ENCODE peak calls at places on chromosomes 3 and 15, in five cellular contexts. One of them, this sample, is unnamed.

GRCh38 chr3:175002732-175003143 is 143.6 kb downstream of the NAALADL2 start:
- DNase-seq in HepG2: no peak
- DNase-seq in GM12878: no peak
- DNase-seq in H1: no peak
- DNase-seq in K562: no peak
- DNase-seq in this sample: no peak

GRCh38 chr3:136937886-136938285 is 19.9 kb upstream of the IL20RB start:
- DNase-seq in HepG2: no peak
- DNase-seq in GM12878: no peak
- DNase-seq in H1: no peak
- DNase-seq in K562: no peak
- DNase-seq in this sample: no peak

GRCh38 chr15:40103124-40103858 is 5.4 kb downstream of the BMF start:
- DNase-seq in HepG2: no peak
- DNase-seq in GM12878: no peak
- DNase-seq in H1: peak; percentile 91
- DNase-seq in K562: no peak
- DNase-seq in this sample: peak; percentile 87

GRCh38 chr3:172606021-172606420 is 82.8 kb upstream of the TNFSF10 start:
- DNase-seq in HepG2: no peak
- DNase-seq in GM12878: no peak
- DNase-seq in H1: no peak
- DNase-seq in K562: no peak
- DNase-seq in this sample: no peak

GRCh38 chr3:46838301-46838700 is 24.9 kb downstream of the MYL3 start:
- DNase-seq in HepG2: no peak
- DNase-seq in GM12878: no peak
- DNase-seq in H1: no peak
- DNase-seq in K562: no peak
- DNase-seq in this sample: no peak

GRCh38 chr15:58628206-58629057 is 121.1 kb downstream of the ADAM10 start:
- DNase-seq in HepG2: no peak
- DNase-seq in GM12878: peak; percentile 9
- DNase-seq in H1: no peak
- DNase-seq in K562: no peak
- DNase-seq in this sample: no peak

GRCh38 chr3:194967126-194968117 is 281.7 kb downstream of the FAM43A start:
- DNase-seq in HepG2: no peak
- DNase-seq in GM12878: no peak
- DNase-seq in H1: peak; percentile 28
- DNase-seq in K562: no peak
- DNase-seq in this sample: no peak

GRCh38 chr3:44624696-44625528 is at the start of gene ZNF197:
- DNase-seq in HepG2: peak; percentile 57
- DNase-seq in GM12878: peak; percentile 48
- DNase-seq in H1: peak; percentile 84
- DNase-seq in K562: peak; percentile 92
- DNase-seq in this sample: peak; percentile 90

GRCh38 chr3:45890405-45890804 is 4.1 kb downstream of the CCR9 start:
- DNase-seq in HepG2: no peak
- DNase-seq in GM12878: no peak
- DNase-seq in H1: no peak
- DNase-seq in K562: no peak
- DNase-seq in this sample: no peak

GRCh38 chr3:159764211-159765024 is 224.2 kb upstream of the IL12A start:
- DNase-seq in HepG2: no peak
- DNase-seq in GM12878: no peak
- DNase-seq in H1: peak; percentile 85
- DNase-seq in K562: no peak
- DNase-seq in this sample: peak; percentile 62

GRCh38 chr15:72175186-72176044 is 22.2 kb downstream of the GRAMD2A start:
- DNase-seq in HepG2: no peak
- DNase-seq in GM12878: no peak
- DNase-seq in H1: no peak
- DNase-seq in K562: no peak
- DNase-seq in this sample: no peak

GRCh38 chr3:194925614-194926013 is 239.9 kb downstream of the FAM43A start:
- DNase-seq in HepG2: no peak
- DNase-seq in GM12878: no peak
- DNase-seq in H1: peak; percentile 40
- DNase-seq in K562: no peak
- DNase-seq in this sample: no peak

GRCh38 chr3:46998121-46998851 is 18.8 kb downstream of the NBEAL2 start:
- DNase-seq in HepG2: peak; percentile 47
- DNase-seq in GM12878: no peak
- DNase-seq in H1: peak; percentile 96
- DNase-seq in K562: peak; percentile 86
- DNase-seq in this sample: peak; percentile 93

GRCh38 chr15:67945951-67946700 is 106.3 kb upstream of the RNU6-1 start:
- DNase-seq in HepG2: peak; percentile 98
- DNase-seq in GM12878: no peak
- DNase-seq in H1: peak; percentile 51
- DNase-seq in K562: no peak
- DNase-seq in this sample: peak; percentile 60

GRCh38 chr15:56798639-56799038 is 65.3 kb upstream of the ZNF280D start:
- DNase-seq in HepG2: no peak
- DNase-seq in GM12878: peak; percentile 61
- DNase-seq in H1: no peak
- DNase-seq in K562: no peak
- DNase-seq in this sample: no peak

GRCh38 chr3:98952404-98952803 is 50.9 kb upstream of the DCBLD2 start:
- DNase-seq in HepG2: no peak
- DNase-seq in GM12878: no peak
- DNase-seq in H1: no peak
- DNase-seq in K562: no peak
- DNase-seq in this sample: no peak

GRCh38 chr3:98954242-98954641 is 52.7 kb upstream of the DCBLD2 start:
- DNase-seq in HepG2: no peak
- DNase-seq in GM12878: no peak
- DNase-seq in H1: no peak
- DNase-seq in K562: no peak
- DNase-seq in this sample: no peak

GRCh38 chr3:98954806-98955205 is 53.3 kb upstream of the DCBLD2 start:
- DNase-seq in HepG2: no peak
- DNase-seq in GM12878: no peak
- DNase-seq in H1: no peak
- DNase-seq in K562: no peak
- DNase-seq in this sample: no peak

GRCh38 chr3:98961161-98962155 is 60.0 kb upstream of the DCBLD2 start:
- DNase-seq in HepG2: no peak
- DNase-seq in GM12878: no peak
- DNase-seq in H1: no peak
- DNase-seq in K562: no peak
- DNase-seq in this sample: no peak

DNA sequence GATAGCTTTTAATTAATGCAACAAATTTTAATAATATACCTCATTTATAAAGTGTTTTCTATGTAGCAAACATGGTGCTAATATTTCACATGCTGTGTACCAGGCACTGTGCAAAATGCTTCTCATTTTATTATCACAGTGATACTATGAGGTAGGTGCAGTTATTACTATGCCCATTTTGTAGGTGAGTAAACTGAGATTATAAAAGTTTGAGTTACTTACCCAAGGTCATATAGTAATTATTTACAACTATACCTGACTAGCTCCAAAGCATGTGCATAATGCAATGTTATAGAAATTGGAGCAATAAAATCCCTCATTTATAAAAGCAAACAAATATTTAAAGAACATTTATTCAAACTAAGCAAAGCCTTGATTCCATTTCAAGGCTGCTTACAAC is 54.5 kb upstream of the DCBLD2 start:
- DNase-seq in HepG2: no peak
- DNase-seq in GM12878: no peak
- DNase-seq in H1: no peak
- DNase-seq in K562: no peak
- DNase-seq in this sample: no peak
- TF ChIP-seq SP1 in HepG2: no peak
- TF ChIP-seq SP1 in GM12878: no peak
- TF ChIP-seq SP1 in H1: no peak
- TF ChIP-seq SP1 in K562: no peak
- TF ChIP-seq SP1 in this sample: no peak

GRCh38 chr3:152496716-152497115 is 228.0 kb downstream of the MBNL1 start:
- DNase-seq in HepG2: no peak
- DNase-seq in GM12878: no peak
- DNase-seq in H1: no peak
- DNase-seq in K562: no peak
- DNase-seq in this sample: no peak
- TF ChIP-seq CREB1 in HepG2: no peak
- TF ChIP-seq CREB1 in GM12878: no peak
- TF ChIP-seq CREB1 in H1: no peak
- TF ChIP-seq CREB1 in K562: no peak
- TF ChIP-seq CREB1 in this sample: no peak

GRCh38 chr3:127718244-127718915 is 45.6 kb downstream of the ABTB1 start:
- DNase-seq in HepG2: no peak
- DNase-seq in GM12878: no peak
- DNase-seq in H1: no peak
- DNase-seq in K562: no peak
- DNase-seq in this sample: no peak
- TF ChIP-seq SP1 in HepG2: no peak
- TF ChIP-seq SP1 in GM12878: no peak
- TF ChIP-seq SP1 in H1: no peak
- TF ChIP-seq SP1 in K562: no peak
- TF ChIP-seq SP1 in this sample: no peak

GRCh38 chr15:73464602-73465001 is 21.6 kb downstream of the REC114 start:
- DNase-seq in HepG2: no peak
- DNase-seq in GM12878: no peak
- DNase-seq in H1: no peak
- DNase-seq in K562: peak; percentile 22
- DNase-seq in this sample: peak; percentile 20
- TF ChIP-seq CREB1 in HepG2: no peak
- TF ChIP-seq CREB1 in GM12878: no peak
- TF ChIP-seq CREB1 in H1: no peak
- TF ChIP-seq CREB1 in K562: no peak
- TF ChIP-seq CREB1 in this sample: no peak

GRCh38 chr3:98600412-98601095 is 7.1 kb upstream of the CPOX start:
- DNase-seq in HepG2: no peak
- DNase-seq in GM12878: peak; percentile 48
- DNase-seq in H1: no peak
- DNase-seq in K562: no peak
- DNase-seq in this sample: no peak

GRCh38 chr3:98601180-98601579 is 7.8 kb upstream of the CPOX start:
- DNase-seq in HepG2: no peak
- DNase-seq in GM12878: no peak
- DNase-seq in H1: no peak
- DNase-seq in K562: no peak
- DNase-seq in this sample: no peak

GRCh38 chr3:98598492-98598891 is 5.1 kb upstream of the CPOX start:
- DNase-seq in HepG2: no peak
- DNase-seq in GM12878: no peak
- DNase-seq in H1: no peak
- DNase-seq in K562: no peak
- DNase-seq in this sample: no peak

GRCh38 chr3:98599647-98600411 is 6.4 kb upstream of the CPOX start:
- DNase-seq in HepG2: peak; percentile 21
- DNase-seq in GM12878: no peak
- DNase-seq in H1: no peak
- DNase-seq in K562: no peak
- DNase-seq in this sample: no peak

GRCh38 chr3:98602078-98602678 is 8.8 kb upstream of the CPOX start:
- DNase-seq in HepG2: peak; percentile 53
- DNase-seq in GM12878: peak; percentile 55
- DNase-seq in H1: no peak
- DNase-seq in K562: peak; percentile 49
- DNase-seq in this sample: no peak
- TF ChIP-seq SP1 in HepG2: no peak
- TF ChIP-seq SP1 in GM12878: no peak
- TF ChIP-seq SP1 in H1: no peak
- TF ChIP-seq SP1 in K562: no peak
- TF ChIP-seq SP1 in this sample: no peak

DNA sequence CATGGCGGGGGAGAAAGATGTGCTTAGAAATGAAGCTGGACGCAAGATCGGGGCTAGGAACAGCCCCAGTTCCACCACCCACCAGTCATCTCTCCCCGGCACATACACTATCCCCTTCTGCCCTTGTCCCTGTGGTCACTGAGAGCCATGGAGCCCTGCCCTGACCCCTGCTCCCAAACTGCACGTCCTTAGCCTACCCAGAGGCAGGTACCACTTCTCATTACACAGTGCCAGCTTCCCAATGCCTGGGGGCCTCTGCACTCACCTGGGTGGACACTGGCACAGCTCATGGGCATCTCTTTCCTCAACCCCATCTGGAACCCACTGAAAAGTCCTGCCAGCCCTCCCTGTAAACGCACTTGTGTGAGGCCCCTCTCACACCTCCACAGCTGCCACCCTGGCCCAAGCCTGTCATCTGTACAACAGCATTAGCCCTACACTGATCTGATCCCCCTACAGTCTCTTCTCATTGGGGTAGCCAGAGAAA is 139.4 kb upstream of the PRR20G start:
- DNase-seq in HepG2: no peak
- DNase-seq in GM12878: no peak
- DNase-seq in H1: peak; percentile 41
- DNase-seq in K562: no peak
- DNase-seq in this sample: no peak
- TF ChIP-seq CREB1 in HepG2: no peak
- TF ChIP-seq CREB1 in GM12878: no peak
- TF ChIP-seq CREB1 in H1: no peak
- TF ChIP-seq CREB1 in K562: no peak
- TF ChIP-seq CREB1 in this sample: no peak

This sample was measured in WTC11.